ENCODE peak calls at places on chromosomes 4 and X, in six cellular contexts. A is transverse colon, D is HepG2, Z is esophagus squamous epithelium, Q is HCT116, W is heart left ventricle. U is an unnamed sample. For H3K4me1, the result is how much of the 10 kb centered on the place peaks cover.

GRCh38 chr4:7651461-7651921 is 216.8 kb upstream of the PSAPL1 start:
- DNase-seq in A (no peak), D (no peak), Z (no peak), Q (no peak), W (no peak), U (peak)

GRCh38 chrX:129522184-129523059 is 868 bp downstream of the SMARCA1 start:
- DNase-seq in A (peak), D (peak), Z (no peak), Q (peak), W (peak), U (peak)

GRCh38 chr4:22170353-22170752 is 221.8 kb upstream of the KCNIP4 start:
- DNase-seq in A (no peak), D (no peak), Z (no peak), Q (no peak), W (no peak), U (no peak)

GRCh38 chrX:136028383-136028984 is 43.2 kb downstream of the SLC9A6 start:
- DNase-seq in A (no peak), D (peak), Z (no peak), Q (peak), W (no peak), U (no peak)

GRCh38 chr4:40992472-40993298 is 221.7 kb downstream of the APBB2 start:
- DNase-seq in A (no peak), D (no peak), Z (no peak), Q (no peak), W (no peak), U (no peak)

GRCh38 chr4:90184560-90184959 is 57.4 kb downstream of the CCSER1 start:
- DNase-seq in A (no peak), D (no peak), Z (no peak), Q (no peak), W (no peak), U (no peak)

GRCh38 chr4:121594796-121595526 is 101.8 kb downstream of the ANXA5 start:
- DNase-seq in A (no peak), D (no peak), Z (no peak), Q (no peak), W (peak), U (peak)

GRCh38 chr4:119656342-119656741 is 27.7 kb upstream of the PDE5A start:
- DNase-seq in A (no peak), D (no peak), Z (no peak), Q (no peak), W (no peak), U (no peak)

GRCh38 chr4:2928242-2929155 is 34.7 kb downstream of the NOP14 start:
- DNase-seq in A (no peak), D (no peak), Z (no peak), Q (no peak), W (no peak), U (peak)

GRCh38 chrX:139758250-139758649 is 50.3 kb upstream of the MCF2 start:
- DNase-seq in A (no peak), D (no peak), Z (no peak), Q (no peak), W (no peak), U (no peak)

GRCh38 chr4:42713371-42713770 is 56.5 kb upstream of the ATP8A1 start:
- DNase-seq in A (no peak), D (no peak), Z (no peak), Q (no peak), W (no peak), U (no peak)

DNA sequence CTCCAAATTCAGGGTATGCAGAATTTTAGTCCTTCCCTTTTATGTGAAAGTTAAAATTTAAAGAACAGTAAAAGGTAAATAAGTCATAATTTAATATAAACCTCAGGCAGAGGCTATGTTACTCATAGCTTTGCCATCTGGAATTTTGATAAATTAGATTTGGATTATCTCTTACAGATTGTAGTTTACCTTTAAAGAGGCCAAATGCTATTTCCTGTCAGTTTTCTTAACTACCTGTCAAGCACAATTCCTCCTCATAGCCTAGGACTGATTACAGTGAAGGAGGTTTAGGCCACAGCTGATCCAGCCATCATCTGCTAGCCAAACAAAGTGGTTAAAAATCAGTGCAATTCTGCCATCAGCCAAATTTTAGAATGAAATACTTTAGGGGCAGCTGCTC is 128.1 kb downstream of the MFAP3L start:
- DNase-seq in A (no peak), D (no peak), Z (no peak), Q (no peak), W (no peak), U (no peak)
- H3K27ac ChIP-seq in A (no peak), D (no peak), Z (no peak), Q (no peak), W (no peak), U (no peak)

GRCh38 chrX:21374163-21374993 is at the start of gene CNKSR2:
- DNase-seq in A (peak), D (no peak), Z (no peak), Q (no peak), W (peak), U (peak)
- TF ChIP-seq POLR2A in A (no peak), D (no peak), Z (no peak), Q (no peak), W (no peak), U (no peak)

GRCh38 chr4:158818595-158818994 is 49.8 kb downstream of the FNIP2 start:
- DNase-seq in A (no peak), D (no peak), Z (no peak), Q (no peak), W (no peak), U (no peak)
- H3K4me1 ChIP-seq in A (half or more), D (half or more), Z (under half), Q (under half), W (under half), U (under half)

GRCh38 chr4:71266090-71266794 is 72.6 kb upstream of the SLC4A4 start:
- DNase-seq in A (no peak), D (no peak), Z (no peak), Q (no peak), W (no peak), U (no peak)
- H3K27ac ChIP-seq in A (peak), D (no peak), Z (no peak), Q (no peak), W (no peak), U (no peak)

GRCh38 chr4:166956484-166956883 is 277.8 kb downstream of the SPOCK3 start:
- DNase-seq in A (no peak), D (no peak), Z (no peak), Q (no peak), W (no peak), U (no peak)
- TF ChIP-seq POLR2A in A (no peak), D (no peak), Z (no peak), Q (no peak), W (no peak), U (no peak)

DNA sequence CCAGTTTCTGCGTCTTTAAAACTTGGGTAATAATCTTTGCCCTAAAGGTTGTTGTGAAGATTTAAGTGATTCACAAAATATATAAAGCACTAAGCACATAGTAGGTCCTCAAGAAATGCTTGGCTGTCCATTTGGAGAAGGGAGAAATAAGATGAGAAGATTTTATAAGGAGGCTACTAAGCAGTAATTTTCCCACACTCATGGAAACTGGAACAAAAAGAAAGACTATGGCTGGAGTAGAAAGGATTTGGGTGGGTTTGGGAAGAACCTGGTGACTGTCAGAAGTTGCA is 47.0 kb downstream of the PRPS1 start:
- DNase-seq in A (no peak), D (no peak), Z (no peak), Q (no peak), W (no peak), U (no peak)
- H3K4me1 ChIP-seq in A (under half), D (under half), Z (half or more), Q (under half), W (under half), U (under half)

GRCh38 chrX:153702350-153703035 is 14.8 kb downstream of the SLC6A8 start:
- DNase-seq in A (no peak), D (no peak), Z (no peak), Q (no peak), W (no peak), U (no peak)
- H3K27ac ChIP-seq in A (peak), D (no peak), Z (peak), Q (no peak), W (no peak), U (no peak)

DNA sequence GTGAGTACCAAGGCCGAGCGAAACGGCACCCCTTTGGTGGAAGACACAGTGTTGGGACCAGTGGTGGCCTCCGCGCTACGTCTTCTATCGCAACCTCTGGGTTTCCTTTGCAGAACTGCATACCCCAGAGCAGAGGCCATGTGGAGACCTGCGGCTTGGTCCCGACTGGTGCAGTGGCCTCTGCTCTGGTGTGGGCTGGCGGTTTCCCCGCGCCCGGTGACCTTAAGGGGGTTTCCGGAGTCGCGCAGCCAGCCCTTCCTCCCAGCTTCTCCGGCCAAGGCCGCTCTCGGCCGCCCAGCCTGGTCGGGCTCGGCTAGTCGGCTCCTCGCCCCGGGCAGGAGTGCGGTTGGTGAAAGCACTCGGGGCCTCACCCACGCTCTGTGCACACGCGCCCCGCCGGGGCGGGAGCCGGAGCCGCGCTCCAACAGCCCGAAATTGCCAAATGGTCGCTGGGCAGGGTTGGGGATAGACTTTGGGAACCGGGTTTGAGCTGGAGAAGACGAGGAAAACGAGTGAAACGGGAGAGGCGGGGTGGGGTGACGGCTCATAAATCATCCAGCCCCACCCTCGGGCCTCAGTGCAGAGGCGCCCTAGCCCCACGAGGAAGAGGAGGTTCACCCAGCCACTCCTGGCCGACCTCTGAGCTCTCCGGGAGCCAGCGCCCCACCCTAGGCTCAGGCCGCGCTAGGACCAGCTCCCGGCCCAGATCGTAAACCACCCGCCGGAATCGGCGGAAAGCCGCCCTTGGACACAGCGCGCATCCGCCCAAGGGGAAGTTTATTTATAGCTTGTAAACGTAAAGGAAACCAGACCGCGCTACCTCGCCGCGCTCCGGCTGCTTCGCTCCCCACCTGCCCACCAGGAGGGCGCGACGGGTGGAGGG is 84.7 kb downstream of the BCOR start:
- DNase-seq in A (peak), D (peak), Z (no peak), Q (no peak), W (peak), U (peak)
- TF ChIP-seq POLR2A in A (peak), D (no peak), Z (no peak), Q (no peak), W (no peak), U (peak)

U was measured in uterus.